ENCODE peak calls at places on chromosomes 11 and 22, in seven cellular contexts. S is Panc1, U is glutamatergic neuron, M is coronary artery, E is kidney, X is A549, A is dorsolateral prefrontal cortex. C is an unnamed sample.

GRCh38 chr11:43504316-43504950 is 145.7 kb downstream of the TTC17 start:
- DNase-seq in M (no peak), S (no peak), E (no peak), U (peak), X (peak), A (no peak), C (no peak)

GRCh38 chr11:78365381-78365792 is 52.2 kb downstream of the GAB2 start:
- DNase-seq in U (no peak), M (no peak), E (no peak), S (no peak), X (peak), A (no peak), C (no peak)

GRCh38 chr11:620935-621814 is 3.6 kb downstream of the CDHR5 start:
- DNase-seq in M (no peak), X (no peak), S (no peak), E (peak), U (no peak), A (no peak), C (no peak)

GRCh38 chr22:40453676-40454075 is 83.3 kb downstream of the SGSM3 start:
- DNase-seq in S (no peak), U (no peak), E (no peak), A (no peak), M (no peak), X (no peak), C (no peak)

GRCh38 chr11:96143016-96143670 is 199.9 kb downstream of the MAML2 start:
- DNase-seq in S (no peak), E (no peak), A (no peak), U (no peak), X (no peak), M (no peak), C (no peak)

GRCh38 chr11:21323617-21324016 is 654.2 kb downstream of the NELL1 start:
- DNase-seq in E (no peak), M (no peak), S (no peak), A (no peak), U (no peak), X (no peak), C (no peak)

GRCh38 chr11:64747961-64748715 is 4.2 kb upstream of the RASGRP2 start:
- DNase-seq in M (no peak), A (no peak), S (no peak), U (no peak), E (peak), X (no peak), C (no peak)

GRCh38 chr22:32465661-32466060 is 1.4 kb upstream of the BPIFC start:
- DNase-seq in X (no peak), U (no peak), A (no peak), S (no peak), M (no peak), E (no peak), C (no peak)

GRCh38 chr11:58905141-58905715 is 34.1 kb upstream of the GLYATL1 start:
- DNase-seq in A (peak), E (no peak), U (peak), M (no peak), S (no peak), X (no peak), C (no peak)

GRCh38 chr11:21460082-21460481 is 732.8 kb upstream of the ANO5 start:
- DNase-seq in E (no peak), A (no peak), X (peak), S (no peak), U (no peak), M (no peak), C (no peak)

GRCh38 chr11:112539741-112540140 is 279.1 kb upstream of the PLET1 start:
- DNase-seq in A (no peak), E (no peak), U (no peak), X (no peak), S (no peak), M (no peak), C (no peak)

GRCh38 chr22:44623771-44624510 is 78.1 kb upstream of the PRR5 start:
- DNase-seq in U (peak), X (peak), A (no peak), M (no peak), E (no peak), S (no peak), C (no peak)

GRCh38 chr11:59207988-59208432 is 4.7 kb downstream of the MPEG1 start:
- DNase-seq in A (peak), U (peak), S (peak), E (no peak), X (peak), M (no peak), C (no peak)

GRCh38 chr22:48362736-48363404 is 1464.8 kb downstream of the BRD1 start:
- DNase-seq in E (no peak), A (no peak), U (no peak), M (peak), X (no peak), S (no peak), C (no peak)

GRCh38 chr22:36911887-36912661 is 1.4 kb upstream of the CSF2RB start:
- DNase-seq in U (no peak), A (no peak), X (no peak), S (no peak), M (no peak), E (no peak), C (no peak)

GRCh38 chr22:27636716-27637503 is 164.6 kb downstream of the MN1 start:
- DNase-seq in X (no peak), S (no peak), U (no peak), M (no peak), E (no peak), A (no peak), C (no peak)

GRCh38 chr11:43071338-43071737 is 240.5 kb upstream of the API5 start:
- DNase-seq in S (no peak), E (no peak), A (no peak), U (no peak), X (no peak), M (no peak), C (no peak)

GRCh38 chr11:117000741-117001096 is 97.5 kb downstream of the SIK3 start:
- DNase-seq in X (no peak), M (no peak), U (no peak), S (no peak), E (no peak), A (no peak), C (no peak)

GRCh38 chr11:113014262-113014661 is 53.0 kb downstream of the NCAM1 start:
- DNase-seq in X (no peak), A (no peak), S (no peak), E (no peak), M (no peak), U (peak), C (no peak)

GRCh38 chr11:34758262-34758661 is 137.4 kb downstream of the EHF start:
- DNase-seq in A (no peak), X (no peak), U (no peak), S (no peak), E (no peak), M (no peak), C (no peak)

GRCh38 chr11:11572386-11572785 is 49.4 kb downstream of the GALNT18 start:
- DNase-seq in S (no peak), M (peak), U (no peak), A (no peak), E (no peak), X (no peak), C (no peak)

GRCh38 chr11:68658661-68659060 is 25.7 kb upstream of the GAL start:
- DNase-seq in X (no peak), S (no peak), U (peak), M (no peak), A (no peak), E (no peak), C (no peak)

GRCh38 chr11:57069942-57070341 is 81.2 kb downstream of the OR5AK2 start:
- DNase-seq in M (no peak), A (no peak), S (no peak), U (no peak), E (no peak), X (no peak), C (no peak)

GRCh38 chr11:92986585-92986984 is 17.1 kb downstream of the MTNR1B start:
- DNase-seq in A (no peak), U (no peak), M (no peak), S (no peak), X (no peak), E (no peak), C (no peak)
- TF ChIP-seq CTCF in A (no peak), U (no peak), M (no peak), S (no peak), X (no peak), E (no peak), C (no peak)

DNA sequence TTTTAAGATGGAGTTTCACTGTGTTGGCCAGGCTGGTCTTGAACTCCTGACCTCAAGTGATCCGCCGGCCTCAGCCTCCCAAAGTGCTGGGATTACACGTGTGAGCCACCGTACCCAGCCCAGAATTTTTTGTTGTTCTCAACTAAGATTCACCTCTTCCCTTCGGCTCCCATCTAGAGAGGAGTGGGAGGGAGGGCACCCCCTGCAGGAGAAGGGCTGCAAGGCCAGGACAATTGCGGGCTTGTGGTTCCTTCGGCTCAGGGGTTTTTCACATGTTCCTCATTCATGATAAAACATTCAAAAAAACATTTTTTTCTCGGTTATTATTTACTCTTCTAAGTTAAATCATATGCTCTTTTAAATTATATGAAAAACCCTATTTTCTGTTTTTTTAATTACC is 201.1 kb upstream of the LRRC4C start:
- DNase-seq in M (no peak), S (no peak), X (peak), E (no peak), A (no peak), U (no peak), C (no peak)
- TF ChIP-seq CTCF in M (no peak), S (peak), X (no peak), E (no peak), A (no peak), U (peak), C (no peak)

GRCh38 chr11:85694385-85694980 is 8.5 kb upstream of the CCDC89 start:
- DNase-seq in U (no peak), M (no peak), A (no peak), E (no peak), X (peak), S (no peak), C (no peak)
- TF ChIP-seq CTCF in U (no peak), M (peak), A (peak), E (peak), X (peak), S (peak), C (no peak)

GRCh38 chr11:127895776-127896175 is 691.6 kb downstream of the ETS1 start:
- DNase-seq in U (no peak), X (no peak), A (no peak), M (no peak), S (no peak), E (no peak), C (no peak)
- TF ChIP-seq CTCF in U (no peak), X (no peak), A (no peak), M (no peak), S (no peak), E (no peak), C (no peak)